ENCODE peak calls at places on chromosomes 7 and 10, in four cellular contexts. S is GM12878, L is HepG2, X is K562. B is an unnamed sample. For H3K27me3, the result is how much of the 10 kb centered on the place peaks cover.

GRCh38 chr10:12351447-12351846 is 2.1 kb downstream of the CAMK1D start:
- DNase-seq in S (no peak), L (no peak), X (no peak), B (no peak)

GRCh38 chr10:43265799-43266721 is 805 bp downstream of the RASGEF1A start:
- DNase-seq in S (no peak), L (peak), X (no peak), B (peak)

GRCh38 chr7:79340212-79340611 is 113.3 kb downstream of the MAGI2 start:
- DNase-seq in S (no peak), L (no peak), X (no peak), B (no peak)

GRCh38 chr7:121440857-121441503 is 44.9 kb upstream of the FAM3C start:
- DNase-seq in S (no peak), L (no peak), X (peak), B (no peak)

GRCh38 chr7:100829150-100829716 is 1.9 kb upstream of the EPHB4 start:
- DNase-seq in S (no peak), L (no peak), X (peak), B (peak)

GRCh38 chr10:61943699-61944444 is 42.4 kb downstream of the ARID5B start:
- DNase-seq in S (no peak), L (no peak), X (no peak), B (no peak)

GRCh38 chr7:49400891-49401550 is 372.4 kb upstream of the VWC2 start:
- DNase-seq in S (no peak), L (no peak), X (no peak), B (no peak)

GRCh38 chr7:55483061-55483460 is 89.2 kb downstream of the VOPP1 start:
- DNase-seq in S (no peak), L (no peak), X (peak), B (no peak)

GRCh38 chr7:70259497-70259896 is 661.2 kb downstream of the AUTS2 start:
- DNase-seq in S (no peak), L (no peak), X (no peak), B (no peak)

GRCh38 chr10:112080284-112080683 is 103.3 kb downstream of the GPAM start:
- DNase-seq in S (no peak), L (no peak), X (no peak), B (peak)

GRCh38 chr10:95406651-95407280 is 116.0 kb upstream of the PDLIM1 start:
- DNase-seq in S (no peak), L (no peak), X (peak), B (no peak)

GRCh38 chr7:100400656-100401055 is 27.4 kb downstream of the PILRA start:
- DNase-seq in S (no peak), L (peak), X (peak), B (peak)

GRCh38 chr10:63201118-63201517 is 68.0 kb downstream of the NRBF2 start:
- DNase-seq in S (no peak), L (no peak), X (no peak), B (no peak)

GRCh38 chr7:108059526-108059925 is 56.6 kb upstream of the LAMB1 start:
- DNase-seq in S (no peak), L (no peak), X (no peak), B (no peak)

GRCh38 chr10:11824376-11824775 is 1.2 kb downstream of the PROSER2 start:
- DNase-seq in S (no peak), L (peak), X (peak), B (no peak)

GRCh38 chr10:43130756-43131155 is 7.5 kb upstream of the CSGALNACT2 start:
- DNase-seq in S (no peak), L (no peak), X (no peak), B (no peak)

GRCh38 chr7:83468251-83468739 is 180.6 kb downstream of the SEMA3E start:
- DNase-seq in S (peak), L (peak), X (peak), B (peak)

GRCh38 chr10:95172851-95173250 is 21.2 kb upstream of the ACSM6 start:
- DNase-seq in S (no peak), L (no peak), X (no peak), B (no peak)

GRCh38 chr10:93193886-93194285 is 120.2 kb downstream of the CYP26A1 start:
- DNase-seq in S (no peak), L (no peak), X (no peak), B (no peak)

GRCh38 chr7:137342751-137343482 is 616 bp downstream of the PTN start:
- DNase-seq in S (no peak), L (no peak), X (no peak), B (no peak)

GRCh38 chr10:77614778-77615625 is 22.6 kb downstream of the KCNMA1 start:
- DNase-seq in S (no peak), L (no peak), X (no peak), B (no peak)

GRCh38 chr7:48337012-48337621 is 165.9 kb downstream of the ABCA13 start:
- DNase-seq in S (no peak), L (peak), X (peak), B (peak)

GRCh38 chr7:34748244-34749039 is 90.4 kb downstream of the NPSR1 start:
- DNase-seq in S (no peak), L (peak), X (no peak), B (peak)

GRCh38 chr7:140176271-140176701 is 497 bp downstream of the KDM7A start:
- DNase-seq in S (no peak), L (no peak), X (no peak), B (peak)

GRCh38 chr7:102040569-102040968 is 223.1 kb downstream of the CUX1 start:
- DNase-seq in S (no peak), L (no peak), X (no peak), B (no peak)

GRCh38 chr7:36201122-36201723 is 48.2 kb downstream of the EEPD1 start:
- DNase-seq in S (no peak), L (no peak), X (no peak), B (no peak)

GRCh38 chr10:131464789-131465188 is 153.3 kb upstream of the TCERG1L start:
- DNase-seq in S (no peak), L (no peak), X (no peak), B (no peak)

GRCh38 chr10:126977216-126977615 is 72.0 kb downstream of the DOCK1 start:
- DNase-seq in S (no peak), L (no peak), X (no peak), B (no peak)

GRCh38 chr10:24891823-24892222 is 60.6 kb downstream of the PRTFDC1 start:
- DNase-seq in S (no peak), L (no peak), X (no peak), B (no peak)

GRCh38 chr7:57305192-57305748 is 144.7 kb upstream of the ZNF716 start:
- DNase-seq in S (no peak), L (no peak), X (peak), B (peak)

GRCh38 chr7:28106316-28106957 is 74.2 kb downstream of the JAZF1 start:
- DNase-seq in S (no peak), L (no peak), X (no peak), B (no peak)

GRCh38 chr10:80569131-80569895 is 31.6 kb downstream of the SH2D4B start:
- DNase-seq in S (no peak), L (no peak), X (no peak), B (no peak)

GRCh38 chr10:130772676-130773075 is 538.8 kb downstream of the TCERG1L start:
- DNase-seq in S (no peak), L (no peak), X (no peak), B (no peak)

GRCh38 chr7:46850563-46851325 is 731.2 kb downstream of the TNS3 start:
- DNase-seq in S (no peak), L (no peak), X (no peak), B (no peak)

GRCh38 chr10:43227911-43228782 is 38.7 kb downstream of the RASGEF1A start:
- DNase-seq in S (no peak), L (no peak), X (no peak), B (no peak)

GRCh38 chr10:7706534-7707073 is 3.5 kb downstream of the ITIH2 start:
- DNase-seq in S (no peak), L (peak), X (no peak), B (no peak)

GRCh38 chr10:7705341-7705740 is 2.2 kb downstream of the ITIH2 start:
- DNase-seq in S (no peak), L (no peak), X (no peak), B (no peak)

GRCh38 chr10:7702288-7702812 is 766 bp upstream of the ITIH2 start:
- DNase-seq in S (no peak), L (peak), X (no peak), B (no peak)

GRCh38 chr10:7703140-7703539 is at the start of gene ITIH2:
- DNase-seq in S (no peak), L (peak), X (no peak), B (no peak)

DNA sequence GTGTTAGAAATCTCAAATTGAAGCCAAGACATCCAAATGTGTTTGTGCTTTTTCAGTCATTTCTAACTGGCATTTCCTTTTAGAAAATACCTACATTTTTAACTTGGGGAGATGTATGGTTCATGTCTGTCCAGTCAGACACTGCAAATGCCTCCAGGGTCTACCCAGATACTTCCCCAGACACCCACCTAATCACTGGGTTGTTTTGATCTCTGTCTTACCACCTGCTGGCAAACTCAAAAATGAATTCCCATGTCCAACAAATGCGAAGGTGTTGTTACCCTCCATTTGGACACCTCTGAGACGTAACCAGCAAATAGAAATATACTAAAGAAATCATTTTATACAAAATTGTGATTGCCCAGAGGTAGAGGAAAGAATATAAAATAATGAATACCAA is 1.2 kb downstream of the ITIH2 start:
- DNase-seq in S (no peak), L (peak), X (no peak), B (no peak)
- H3K27me3 ChIP-seq in S (under half), L (under half), X (under half), B (under half)

GRCh38 chr7:120190109-120190508 is 82.9 kb upstream of the KCND2 start:
- DNase-seq in S (no peak), L (no peak), X (no peak), B (peak)

GRCh38 chr7:120189623-120190022 is 83.4 kb upstream of the KCND2 start:
- DNase-seq in S (no peak), L (no peak), X (no peak), B (no peak)

GRCh38 chr7:120184866-120185265 is 88.1 kb upstream of the KCND2 start:
- DNase-seq in S (no peak), L (no peak), X (no peak), B (no peak)

GRCh38 chr7:120186688-120187087 is 86.3 kb upstream of the KCND2 start:
- DNase-seq in S (no peak), L (no peak), X (no peak), B (no peak)

GRCh38 chr7:120185940-120186682 is 86.9 kb upstream of the KCND2 start:
- DNase-seq in S (no peak), L (no peak), X (no peak), B (no peak)
- TF ChIP-seq JUNB in S (no peak), L (no peak), X (no peak), B (no peak)

GRCh38 chr7:149778327-149778637 is 4.9 kb upstream of the ZNF467 start:
- DNase-seq in S (no peak), L (no peak), X (no peak), B (no peak)
- H3K27me3 ChIP-seq in S (under half), L (half or more), X (under half), B (under half)

DNA sequence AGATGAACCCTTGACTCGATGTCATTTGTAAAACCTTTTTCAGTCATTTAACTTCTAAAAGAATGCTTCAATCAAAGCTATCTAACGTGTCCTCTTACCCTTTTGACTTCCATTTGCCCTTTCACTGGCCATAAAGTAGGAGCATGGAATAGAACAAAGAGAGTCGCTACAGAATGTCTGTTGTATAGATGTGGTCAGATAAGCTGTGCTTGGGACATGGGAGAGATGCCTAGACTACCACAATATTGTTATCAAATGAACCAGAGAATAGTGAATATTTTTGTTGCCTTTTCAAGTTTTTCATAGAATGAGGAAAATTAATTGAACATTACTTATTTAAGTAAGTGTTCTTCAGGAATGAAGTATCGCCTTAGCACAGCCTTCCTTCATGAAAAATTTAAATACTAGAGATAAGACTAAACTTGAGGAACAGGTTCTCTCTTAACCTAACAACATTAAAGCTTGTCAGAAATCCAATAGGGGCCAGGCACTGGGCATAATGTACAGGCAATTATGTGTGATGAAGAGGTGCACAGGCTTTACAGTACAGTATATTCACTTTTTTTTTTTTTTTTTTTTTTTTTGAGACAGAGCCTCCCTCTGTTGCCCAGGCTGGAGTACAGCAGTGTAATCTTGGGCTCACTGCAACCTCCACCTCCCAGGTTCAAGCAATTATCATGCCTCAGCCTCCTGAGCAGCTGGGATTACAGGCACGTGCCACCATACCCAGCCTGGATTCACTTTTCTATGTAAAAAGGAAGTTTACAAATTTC is 7.5 kb upstream of the KMT2E start:
- DNase-seq in S (no peak), L (no peak), X (peak), B (no peak)
- TF ChIP-seq JUNB in S (no peak), L (no peak), X (no peak), B (no peak)

GRCh38 chr7:156389116-156389692 is 251.4 kb upstream of the RNF32 start:
- DNase-seq in S (no peak), L (no peak), X (no peak), B (no peak)

GRCh38 chr7:156386097-156386496 is 254.5 kb upstream of the RNF32 start:
- DNase-seq in S (no peak), L (peak), X (peak), B (peak)

GRCh38 chr7:156380261-156380660 is 260.3 kb upstream of the RNF32 start:
- DNase-seq in S (no peak), L (peak), X (no peak), B (no peak)

GRCh38 chr7:156383526-156383925 is 257.0 kb upstream of the RNF32 start:
- DNase-seq in S (no peak), L (no peak), X (no peak), B (no peak)

GRCh38 chr7:156384706-156385105 is 255.9 kb upstream of the RNF32 start:
- DNase-seq in S (no peak), L (no peak), X (no peak), B (no peak)
- H3K27me3 ChIP-seq in S (under half), L (under half), X (under half), B (under half)

GRCh38 chr10:69088801-69089501 is 1.0 kb downstream of the SRGN start:
- DNase-seq in S (peak), L (no peak), X (peak), B (no peak)

GRCh38 chr10:69090687-69091450 is 3.0 kb downstream of the SRGN start:
- DNase-seq in S (no peak), L (no peak), X (peak), B (no peak)

GRCh38 chr10:69087600-69088470 is at the start of gene SRGN:
- DNase-seq in S (peak), L (no peak), X (peak), B (no peak)

GRCh38 chr10:69088471-69088769 is 517 bp downstream of the SRGN start:
- DNase-seq in S (no peak), L (no peak), X (peak), B (no peak)

GRCh38 chr10:69089638-69090599 is 2.0 kb downstream of the SRGN start:
- DNase-seq in S (peak), L (no peak), X (peak), B (no peak)
- TF ChIP-seq JUNB in S (no peak), L (no peak), X (no peak), B (no peak)

GRCh38 chr10:91354686-91355085 is 55.5 kb upstream of the HECTD2 start:
- DNase-seq in S (no peak), L (no peak), X (no peak), B (no peak)
- H3K27me3 ChIP-seq in S (under half), L (under half), X (under half), B (under half)

DNA sequence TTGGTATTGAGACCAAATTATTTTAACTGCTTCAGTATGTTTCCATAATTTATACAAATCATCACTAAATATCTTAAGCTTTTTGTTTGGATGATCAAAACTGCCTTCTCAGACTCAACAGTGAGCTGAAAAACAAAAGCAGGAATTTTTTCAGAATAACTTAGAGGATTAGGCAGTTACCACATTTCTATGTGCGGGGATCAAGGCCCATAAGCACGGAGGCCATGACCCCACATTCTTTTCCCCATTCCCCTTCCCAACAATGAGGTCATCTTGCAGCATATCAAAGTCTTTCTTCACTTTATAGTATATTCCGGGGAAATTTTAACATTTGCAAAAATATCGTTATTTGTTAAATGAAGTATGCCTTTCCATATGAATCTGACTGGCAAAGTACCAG is 125.8 kb downstream of the ELMO1 start:
- DNase-seq in S (no peak), L (no peak), X (no peak), B (no peak)
- TF ChIP-seq JUNB in S (no peak), L (no peak), X (no peak), B (no peak)

B was measured in GM23338.